ENCODE peak calls at places on chromosomes 2 and 18, in ten cellular contexts. W, S, B, E, D, L, I, U, Z and Y are unnamed samples.

GRCh38 chr2:160918909-160919503 is 241.2 kb upstream of the TANK start:
- DNase-seq in W (peak; percentile 61), S (peak; percentile 56), B (peak; percentile 4), E (peak; percentile 85), D (peak; percentile 17), L (peak; percentile 43), I (peak; percentile 71), U (peak; percentile 28), Z (peak; percentile 2), Y (peak; percentile 78)

GRCh38 chr18:51383711-51384110 is 186.2 kb upstream of the MEX3C start:
- DNase-seq in W (no peak), S (no peak), B (no peak), E (no peak), D (no peak), L (no peak), I (no peak), U (no peak), Z (no peak), Y (no peak)

GRCh38 chr2:159290289-159290907 is 3.9 kb upstream of the WDSUB1 start:
- DNase-seq in W (peak; percentile 52), S (peak; percentile 27), B (no peak), E (no peak), D (no peak), L (peak; percentile 11), I (no peak), U (no peak), Z (no peak), Y (peak; percentile 48)

GRCh38 chr2:176491172-176491904 is 222.1 kb downstream of the MTX2 start:
- DNase-seq in W (peak; percentile 97), S (no peak), B (no peak), E (no peak), D (no peak), L (peak; percentile 10), I (peak; percentile 71), U (peak; percentile 30), Z (no peak), Y (no peak)

GRCh38 chr2:67318966-67319590 is 78.1 kb upstream of the ETAA1 start:
- DNase-seq in W (peak; percentile 5), S (no peak), B (no peak), E (no peak), D (no peak), L (no peak), I (no peak), U (no peak), Z (no peak), Y (no peak)

GRCh38 chr18:8943900-8944870 is 158.3 kb upstream of the NDUFV2 start:
- DNase-seq in W (peak; percentile 22), S (peak; percentile 12), B (no peak), E (no peak), D (no peak), L (no peak), I (no peak), U (no peak), Z (no peak), Y (no peak)

GRCh38 chr2:234029150-234029733 is 21.3 kb upstream of the SPP2 start:
- DNase-seq in W (no peak), S (peak; percentile 94), B (no peak), E (no peak), D (no peak), L (no peak), I (no peak), U (no peak), Z (no peak), Y (no peak)

GRCh38 chr2:39772086-39772811 is 6.8 kb downstream of the THUMPD2 start:
- DNase-seq in W (peak; percentile 32), S (no peak), B (no peak), E (no peak), D (no peak), L (no peak), I (no peak), U (no peak), Z (no peak), Y (no peak)

GRCh38 chr2:174971868-174972781 is 33.1 kb downstream of the CHN1 start:
- DNase-seq in W (peak; percentile 40), S (peak; percentile 89), B (no peak), E (no peak), D (no peak), L (no peak), I (no peak), U (no peak), Z (no peak), Y (peak; percentile 24)

GRCh38 chr2:145323512-145323911 is 803.6 kb upstream of the ZEB2 start:
- DNase-seq in W (peak; percentile 21), S (no peak), B (no peak), E (no peak), D (no peak), L (no peak), I (no peak), U (no peak), Z (no peak), Y (no peak)

GRCh38 chr18:54173980-54174611 is 50.4 kb downstream of the MBD2 start:
- DNase-seq in W (no peak), S (no peak), B (no peak), E (no peak), D (no peak), L (no peak), I (no peak), U (no peak), Z (no peak), Y (no peak)

GRCh38 chr2:205053827-205054410 is 508.6 kb downstream of the PARD3B start:
- DNase-seq in W (no peak), S (no peak), B (no peak), E (no peak), D (no peak), L (no peak), I (no peak), U (no peak), Z (no peak), Y (no peak)

GRCh38 chr2:239201884-239202283 is 198.9 kb downstream of the HDAC4 start:
- DNase-seq in W (no peak), S (no peak), B (no peak), E (peak; percentile 21), D (no peak), L (no peak), I (no peak), U (no peak), Z (no peak), Y (no peak)

GRCh38 chr2:10868465-10869314 is 43.0 kb upstream of the KCNF1 start:
- DNase-seq in W (peak; percentile 66), S (peak; percentile 69), B (no peak), E (no peak), D (no peak), L (no peak), I (peak; percentile 74), U (no peak), Z (no peak), Y (no peak)

GRCh38 chr2:173134703-173135102 is 59.1 kb downstream of the MAP3K20 start:
- DNase-seq in W (no peak), S (no peak), B (no peak), E (no peak), D (no peak), L (peak; percentile 11), I (no peak), U (no peak), Z (no peak), Y (no peak)

GRCh38 chr2:207503234-207503633 is 26.5 kb upstream of the CREB1 start:
- DNase-seq in W (peak; percentile 74), S (no peak), B (no peak), E (no peak), D (no peak), L (no peak), I (no peak), U (no peak), Z (no peak), Y (no peak)

GRCh38 chr18:63831080-63831788 is 56.0 kb downstream of the SERPINB7 start:
- DNase-seq in W (peak; percentile 63), S (no peak), B (no peak), E (no peak), D (no peak), L (no peak), I (no peak), U (no peak), Z (no peak), Y (peak; percentile 7)

GRCh38 chr2:69089244-69089643 is 76.3 kb downstream of the ANTXR1 start:
- DNase-seq in W (no peak), S (no peak), B (no peak), E (no peak), D (no peak), L (no peak), I (no peak), U (no peak), Z (no peak), Y (no peak)

GRCh38 chr2:238291550-238292281 is 3.3 kb upstream of the PER2 start:
- DNase-seq in W (no peak), S (no peak), B (no peak), E (no peak), D (no peak), L (no peak), I (no peak), U (no peak), Z (no peak), Y (no peak)

GRCh38 chr2:37602040-37602439 is 69.4 kb downstream of the CDC42EP3 start:
- DNase-seq in W (no peak), S (no peak), B (no peak), E (no peak), D (no peak), L (no peak), I (no peak), U (no peak), Z (no peak), Y (no peak)

GRCh38 chr18:13577091-13577697 is 149.2 kb downstream of the FAM210A start:
- DNase-seq in W (peak; percentile 42), S (no peak), B (peak; percentile 27), E (no peak), D (no peak), L (peak; percentile 68), I (peak; percentile 70), U (no peak), Z (no peak), Y (no peak)

GRCh38 chr2:128219891-128220290 is 98.8 kb downstream of the HS6ST1 start:
- DNase-seq in W (no peak), S (no peak), B (no peak), E (no peak), D (no peak), L (no peak), I (no peak), U (no peak), Z (no peak), Y (no peak)

GRCh38 chr2:187319441-187320108 is 128.5 kb downstream of the CALCRL start:
- DNase-seq in W (peak; percentile 12), S (no peak), B (no peak), E (no peak), D (no peak), L (no peak), I (no peak), U (no peak), Z (no peak), Y (no peak)

GRCh38 chr2:50401772-50402653 is 629.9 kb downstream of the NRXN1 start:
- DNase-seq in W (no peak), S (peak; percentile 67), B (no peak), E (no peak), D (no peak), L (peak; percentile 38), I (no peak), U (peak; percentile 56), Z (no peak), Y (peak; percentile 75)

GRCh38 chr2:171475979-171476378 is 42.0 kb downstream of the DCAF17 start:
- DNase-seq in W (no peak), S (no peak), B (no peak), E (no peak), D (no peak), L (no peak), I (no peak), U (no peak), Z (no peak), Y (no peak)

GRCh38 chr2:32963941-32964340 is 17.2 kb downstream of the LTBP1 start:
- DNase-seq in W (no peak), S (no peak), B (no peak), E (no peak), D (no peak), L (no peak), I (no peak), U (no peak), Z (no peak), Y (no peak)